ENCODE peak calls at places on chromosome 22, in four cellular contexts. One of them, this sample, is unnamed.

GRCh38 chr22:36352775-36353507 is 34.8 kb downstream of the MYH9 start:
- DNase-seq in body of pancreas: peak; percentile 90
- DNase-seq in breast epithelium: no peak
- DNase-seq in transverse colon: no peak
- DNase-seq in this sample: no peak

GRCh38 chr22:38454011-38454360 is 1.0 kb downstream of the KCNJ4 start:
- DNase-seq in body of pancreas: no peak
- DNase-seq in breast epithelium: no peak
- DNase-seq in transverse colon: no peak
- DNase-seq in this sample: no peak

GRCh38 chr22:23834830-23835772 is 3.7 kb downstream of the DERL3 start:
- DNase-seq in body of pancreas: peak; percentile 65
- DNase-seq in breast epithelium: no peak
- DNase-seq in transverse colon: peak; percentile 8
- DNase-seq in this sample: no peak

GRCh38 chr22:20249797-20250354 is 18.2 kb downstream of the RTN4R start:
- DNase-seq in body of pancreas: no peak
- DNase-seq in breast epithelium: peak; percentile 33
- DNase-seq in transverse colon: no peak
- DNase-seq in this sample: no peak

GRCh38 chr22:34105461-34106062 is 185.3 kb upstream of the LARGE1 start:
- DNase-seq in body of pancreas: peak; percentile 68
- DNase-seq in breast epithelium: peak; percentile 32
- DNase-seq in transverse colon: peak; percentile 57
- DNase-seq in this sample: no peak

GRCh38 chr22:44625981-44626687 is 75.9 kb upstream of the PRR5 start:
- DNase-seq in body of pancreas: peak; percentile 72
- DNase-seq in breast epithelium: peak; percentile 42
- DNase-seq in transverse colon: peak; percentile 76
- DNase-seq in this sample: peak; percentile 67

GRCh38 chr22:48950151-48950915 is 877.3 kb downstream of the BRD1 start:
- DNase-seq in body of pancreas: no peak
- DNase-seq in breast epithelium: peak; percentile 6
- DNase-seq in transverse colon: peak; percentile 4
- DNase-seq in this sample: no peak

GRCh38 chr22:43007519-43008102 is 7.3 kb downstream of the PACSIN2 start:
- DNase-seq in body of pancreas: peak; percentile 87
- DNase-seq in breast epithelium: no peak
- DNase-seq in transverse colon: peak; percentile 86
- DNase-seq in this sample: no peak

GRCh38 chr22:18000441-18001039 is 23.8 kb downstream of the MICAL3 start:
- DNase-seq in body of pancreas: peak; percentile 33
- DNase-seq in breast epithelium: no peak
- DNase-seq in transverse colon: peak; percentile 36
- DNase-seq in this sample: peak; percentile 48

GRCh38 chr22:28976588-28976987 is 85.0 kb downstream of the C22orf31 start:
- DNase-seq in body of pancreas: no peak
- DNase-seq in breast epithelium: no peak
- DNase-seq in transverse colon: no peak
- DNase-seq in this sample: no peak

GRCh38 chr22:37244922-37245722 is 1.1 kb upstream of the RAC2 start:
- DNase-seq in body of pancreas: no peak
- DNase-seq in breast epithelium: no peak
- DNase-seq in transverse colon: peak; percentile 68
- DNase-seq in this sample: no peak

GRCh38 chr22:36211237-36211881 is 9.8 kb upstream of the APOL4 start:
- DNase-seq in body of pancreas: no peak
- DNase-seq in breast epithelium: no peak
- DNase-seq in transverse colon: no peak
- DNase-seq in this sample: no peak

GRCh38 chr22:33361581-33361980 is 303.4 kb upstream of the SYN3 start:
- DNase-seq in body of pancreas: no peak
- DNase-seq in breast epithelium: no peak
- DNase-seq in transverse colon: no peak
- DNase-seq in this sample: no peak

GRCh38 chr22:38567531-38568245 is 2.3 kb downstream of the DMC1 start:
- DNase-seq in body of pancreas: no peak
- DNase-seq in breast epithelium: no peak
- DNase-seq in transverse colon: no peak
- DNase-seq in this sample: no peak

GRCh38 chr22:26585104-26585790 is 4.7 kb downstream of the TPST2 start:
- DNase-seq in body of pancreas: peak; percentile 40
- DNase-seq in breast epithelium: no peak
- DNase-seq in transverse colon: no peak
- DNase-seq in this sample: no peak

GRCh38 chr22:42883121-42883520 is 26.0 kb upstream of the ARFGAP3 start:
- DNase-seq in body of pancreas: no peak
- DNase-seq in breast epithelium: no peak
- DNase-seq in transverse colon: peak; percentile 75
- DNase-seq in this sample: no peak

GRCh38 chr22:36197065-36197440 is 4.6 kb downstream of the APOL4 start:
- DNase-seq in body of pancreas: no peak
- DNase-seq in breast epithelium: no peak
- DNase-seq in transverse colon: peak; percentile 42
- DNase-seq in this sample: no peak

GRCh38 chr22:30809086-30809485 is 114.4 kb downstream of the OSBP2 start:
- DNase-seq in body of pancreas: no peak
- DNase-seq in breast epithelium: no peak
- DNase-seq in transverse colon: no peak
- DNase-seq in this sample: no peak

GRCh38 chr22:39233736-39234120 is 11.1 kb downstream of the PDGFB start:
- DNase-seq in body of pancreas: no peak
- DNase-seq in breast epithelium: no peak
- DNase-seq in transverse colon: no peak
- DNase-seq in this sample: no peak

GRCh38 chr22:24576793-24577192 is 16.1 kb downstream of the LRRC75B start:
- DNase-seq in body of pancreas: no peak
- DNase-seq in breast epithelium: no peak
- DNase-seq in transverse colon: no peak
- DNase-seq in this sample: no peak

GRCh38 chr22:28904211-28904808 is 20.9 kb downstream of the ZNRF3 start:
- DNase-seq in body of pancreas: no peak
- DNase-seq in breast epithelium: peak; percentile 49
- DNase-seq in transverse colon: no peak
- DNase-seq in this sample: no peak

GRCh38 chr22:28442264-28442950 is 237.2 kb downstream of the TTC28 start:
- DNase-seq in body of pancreas: peak; percentile 81
- DNase-seq in breast epithelium: peak; percentile 38
- DNase-seq in transverse colon: peak; percentile 78
- DNase-seq in this sample: no peak

GRCh38 chr22:22387386-22387736 is 121.2 kb downstream of the ZNF280B start:
- DNase-seq in body of pancreas: no peak
- DNase-seq in breast epithelium: no peak
- DNase-seq in transverse colon: no peak
- DNase-seq in this sample: no peak
- H3K4me3 ChIP-seq in body of pancreas: no peak overlapping the region
- H3K4me3 ChIP-seq in breast epithelium: no peak overlapping the region
- H3K4me3 ChIP-seq in transverse colon: no peak overlapping the region
- H3K4me3 ChIP-seq in this sample: no peak overlapping the region

GRCh38 chr22:46064236-46064965 is 85.9 kb upstream of the PPARA start:
- DNase-seq in body of pancreas: peak; percentile 50
- DNase-seq in breast epithelium: peak; percentile 30
- DNase-seq in transverse colon: peak; percentile 6
- DNase-seq in this sample: no peak
- H3K4me3 ChIP-seq in body of pancreas: no peak overlapping the region
- H3K4me3 ChIP-seq in breast epithelium: peak overlapping the region; percentile 40
- H3K4me3 ChIP-seq in transverse colon: no peak overlapping the region
- H3K4me3 ChIP-seq in this sample: no peak overlapping the region

GRCh38 chr22:46500201-46500600 is 37.2 kb downstream of the CELSR1 start:
- DNase-seq in body of pancreas: no peak
- DNase-seq in breast epithelium: no peak
- DNase-seq in transverse colon: no peak
- DNase-seq in this sample: no peak
- H3K4me3 ChIP-seq in body of pancreas: no peak overlapping the region
- H3K4me3 ChIP-seq in breast epithelium: no peak overlapping the region
- H3K4me3 ChIP-seq in transverse colon: no peak overlapping the region
- H3K4me3 ChIP-seq in this sample: no peak overlapping the region

GRCh38 chr22:19175602-19176174 is 2.8 kb downstream of the SLC25A1 start:
- DNase-seq in body of pancreas: no peak
- DNase-seq in breast epithelium: no peak
- DNase-seq in transverse colon: no peak
- DNase-seq in this sample: no peak

GRCh38 chr22:19177164-19178064 is 1.1 kb downstream of the SLC25A1 start:
- DNase-seq in body of pancreas: no peak
- DNase-seq in breast epithelium: no peak
- DNase-seq in transverse colon: no peak
- DNase-seq in this sample: no peak

GRCh38 chr22:19176732-19177131 is 1.8 kb downstream of the SLC25A1 start:
- DNase-seq in body of pancreas: no peak
- DNase-seq in breast epithelium: no peak
- DNase-seq in transverse colon: no peak
- DNase-seq in this sample: no peak

GRCh38 chr22:19175026-19175601 is 3.4 kb downstream of the SLC25A1 start:
- DNase-seq in body of pancreas: no peak
- DNase-seq in breast epithelium: no peak
- DNase-seq in transverse colon: no peak
- DNase-seq in this sample: no peak

GRCh38 chr22:19176175-19176630 is 2.3 kb downstream of the SLC25A1 start:
- DNase-seq in body of pancreas: no peak
- DNase-seq in breast epithelium: no peak
- DNase-seq in transverse colon: no peak
- DNase-seq in this sample: no peak
- H3K4me3 ChIP-seq in body of pancreas: no peak overlapping the region
- H3K4me3 ChIP-seq in breast epithelium: no peak overlapping the region
- H3K4me3 ChIP-seq in transverse colon: no peak overlapping the region
- H3K4me3 ChIP-seq in this sample: no peak overlapping the region

GRCh38 chr22:50180727-50181521 is 4.8 kb upstream of the TRABD start:
- DNase-seq in body of pancreas: peak; percentile 11
- DNase-seq in breast epithelium: no peak
- DNase-seq in transverse colon: no peak
- DNase-seq in this sample: no peak
- H3K4me3 ChIP-seq in body of pancreas: no peak overlapping the region
- H3K4me3 ChIP-seq in breast epithelium: no peak overlapping the region
- H3K4me3 ChIP-seq in transverse colon: no peak overlapping the region
- H3K4me3 ChIP-seq in this sample: no peak overlapping the region

This sample was measured in effector memory CD4-positive, alpha-beta T cell.